ENCODE peak calls at places on chromosomes 3 and 15, in four cellular contexts. P is endothelial cell; S is upper lobe of right lung; M is activated T-helper 1 cell treated with anti-CD3 and anti-CD28 coated beads, Interleukin-2, amount 50 U/mL, for 16 hours. U is an unnamed sample.
A peak's percentile ranks its signal among the peaks of the same experiment; 100 is the strongest.

GRCh38 chr3:108031893-108032292 is 58.9 kb downstream of the CD47 start:
- DNase-seq in P (no peak), M (no peak), S (no peak), U (peak; percentile 16)

GRCh38 chr3:142958707-142959106 is 4.8 kb downstream of the PAQR9 start:
- DNase-seq in P (no peak), M (no peak), S (no peak), U (peak; percentile 30)

GRCh38 chr3:150567328-150567727 is 20.7 kb downstream of the EIF2A start:
- DNase-seq in S (no peak), M (no peak), P (no peak), U (no peak)

GRCh38 chr3:187132666-187133065 is 6.6 kb downstream of the RPL39L start:
- DNase-seq in P (no peak), S (no peak), M (no peak), U (no peak)

GRCh38 chr3:57575966-57576610 is 20.0 kb downstream of the PDE12 start:
- DNase-seq in P (no peak), S (no peak), M (no peak), U (no peak)

GRCh38 chr3:121567649-121568048 is at the start of gene ARGFX:
- DNase-seq in S (no peak), M (no peak), P (no peak), U (no peak)

GRCh38 chr3:34066328-34066727 is 267.9 kb downstream of the PDCD6IP start:
- DNase-seq in M (no peak), S (no peak), P (no peak), U (no peak)

GRCh38 chr3:55367396-55367795 is 119.7 kb downstream of the WNT5A start:
- DNase-seq in M (no peak), S (no peak), P (no peak), U (no peak)

GRCh38 chr3:152291649-152292066 is 22.9 kb downstream of the MBNL1 start:
- DNase-seq in S (no peak), P (no peak), M (no peak), U (no peak)

GRCh38 chr15:70424937-70425411 is 327.3 kb upstream of the TLE3 start:
- DNase-seq in S (no peak), M (no peak), P (no peak), U (peak; percentile 31)

GRCh38 chr3:15585111-15585844 is 16.1 kb downstream of the HACL1 start:
- DNase-seq in S (no peak), M (no peak), P (no peak), U (no peak)

GRCh38 chr3:184322731-184323487 is 8.5 kb downstream of the EIF4G1 start:
- DNase-seq in S (no peak), P (no peak), M (no peak), U (no peak)

GRCh38 chr15:39021341-39021740 is 456.7 kb upstream of the RASGRP1 start:
- DNase-seq in S (no peak), M (no peak), P (no peak), U (no peak)

GRCh38 chr3:52196977-52197376 is 983 bp upstream of the ALAS1 start:
- DNase-seq in S (peak; percentile 84), P (no peak), M (no peak), U (no peak)

GRCh38 chr15:60788514-60789091 is 309.7 kb upstream of the ICE2 start:
- DNase-seq in P (no peak), S (no peak), M (no peak), U (no peak)

GRCh38 chr3:101732240-101732641 is 7.8 kb downstream of the CEP97 start:
- DNase-seq in M (no peak), S (no peak), P (no peak), U (peak; percentile 4)

GRCh38 chr15:87626835-87627234 is 629.7 kb downstream of the NTRK3 start:
- DNase-seq in M (no peak), P (no peak), S (no peak), U (no peak)

GRCh38 chr15:77731067-77731466 is 98.4 kb upstream of the LINGO1 start:
- DNase-seq in S (no peak), P (no peak), M (no peak), U (no peak)

U was measured in RPMI7951.